ENCODE peak calls at places on chromosomes 5 and 9, in nine cellular contexts. H is cardiac muscle cell, A is adrenal gland, C is transverse colon, K is neural progenitor cell, X is A673, W is cardiac fibroblast, V is NB4, B is uterus. J is an unnamed sample.

GRCh38 chr9:69433426-69433825 is 108.4 kb downstream of the ENTREP1 start:
- DNase-seq in K (no peak), W (peak), H (no peak), V (no peak), X (no peak), A (no peak), C (no peak), B (no peak), J (no peak)

GRCh38 chr5:56303511-56303910 is 70.4 kb upstream of the ANKRD55 start:
- DNase-seq in A (no peak), W (no peak), V (peak), K (no peak), B (no peak), X (peak), H (no peak), C (no peak), J (no peak)

GRCh38 chr5:71972777-71973473 is 134.3 kb upstream of the MAP1B start:
- DNase-seq in H (peak), V (no peak), W (no peak), C (no peak), B (no peak), X (no peak), A (peak), K (no peak), J (no peak)

GRCh38 chr9:124339603-124340146 is 75.6 kb downstream of the PSMB7 start:
- DNase-seq in V (no peak), B (no peak), C (no peak), W (no peak), X (no peak), K (peak), A (no peak), H (no peak), J (no peak)

GRCh38 chr5:2142456-2142954 is 259.8 kb upstream of the IRX4 start:
- DNase-seq in H (no peak), C (no peak), V (no peak), B (no peak), A (no peak), X (no peak), W (no peak), K (no peak), J (no peak)

GRCh38 chr5:26024774-26025173 is 1013.6 kb downstream of the CDH9 start:
- DNase-seq in X (no peak), W (no peak), H (peak), B (no peak), C (no peak), V (peak), K (peak), A (no peak), J (no peak)

GRCh38 chr5:32852535-32852934 is 141.4 kb downstream of the NPR3 start:
- DNase-seq in B (no peak), X (no peak), W (peak), V (peak), C (peak), H (peak), K (peak), A (peak), J (peak)

GRCh38 chr5:98268162-98268860 is 505.2 kb upstream of the RGMB start:
- DNase-seq in A (no peak), V (no peak), X (no peak), B (no peak), K (no peak), H (no peak), C (no peak), W (no peak), J (no peak)

GRCh38 chr5:163915481-163915961 is 410.1 kb downstream of the MAT2B start:
- DNase-seq in V (peak), B (no peak), H (peak), A (no peak), C (peak), X (no peak), K (peak), W (peak), J (peak)

GRCh38 chr5:157370967-157371366 is 89.0 kb upstream of the NIPAL4 start:
- DNase-seq in W (no peak), V (no peak), K (peak), X (peak), C (no peak), A (no peak), B (no peak), H (peak), J (no peak)

GRCh38 chr5:171311698-171312083 is 2.6 kb downstream of the TLX3 start:
- DNase-seq in H (no peak), X (no peak), W (no peak), C (no peak), K (no peak), A (no peak), V (no peak), B (no peak), J (no peak)
- H3K4me3 ChIP-seq in H (peak), X (no peak), W (no peak), C (no peak), K (peak), A (no peak), V (no peak), B (no peak), J (no peak)

GRCh38 chr5:176537608-176538504 is 654 bp upstream of the RNF44 start:
- DNase-seq in X (peak), A (peak), W (peak), V (peak), K (peak), B (peak), H (peak), C (peak), J (peak)
- TF ChIP-seq CTCF in X (no peak), A (no peak), W (no peak), V (no peak), K (no peak), B (peak), H (no peak), C (no peak), J (no peak)

GRCh38 chr5:43063731-43064171 is 23.6 kb upstream of the ANXA2R start:
- DNase-seq in W (peak), A (peak), C (no peak), B (no peak), K (no peak), X (peak), V (peak), H (no peak), J (no peak)
- H3K4me3 ChIP-seq in W (no peak), A (no peak), C (no peak), B (no peak), K (no peak), X (peak), V (peak), H (no peak), J (no peak)

GRCh38 chr5:173204185-173204979 is 30.6 kb downstream of the NKX2-5 start:
- DNase-seq in K (no peak), C (no peak), B (no peak), H (peak), V (peak), A (peak), X (peak), W (peak), J (no peak)
- TF ChIP-seq CTCF in K (peak), C (peak), B (peak), H (peak), V (peak), A (peak), X (peak), W (peak), J (peak)

DNA sequence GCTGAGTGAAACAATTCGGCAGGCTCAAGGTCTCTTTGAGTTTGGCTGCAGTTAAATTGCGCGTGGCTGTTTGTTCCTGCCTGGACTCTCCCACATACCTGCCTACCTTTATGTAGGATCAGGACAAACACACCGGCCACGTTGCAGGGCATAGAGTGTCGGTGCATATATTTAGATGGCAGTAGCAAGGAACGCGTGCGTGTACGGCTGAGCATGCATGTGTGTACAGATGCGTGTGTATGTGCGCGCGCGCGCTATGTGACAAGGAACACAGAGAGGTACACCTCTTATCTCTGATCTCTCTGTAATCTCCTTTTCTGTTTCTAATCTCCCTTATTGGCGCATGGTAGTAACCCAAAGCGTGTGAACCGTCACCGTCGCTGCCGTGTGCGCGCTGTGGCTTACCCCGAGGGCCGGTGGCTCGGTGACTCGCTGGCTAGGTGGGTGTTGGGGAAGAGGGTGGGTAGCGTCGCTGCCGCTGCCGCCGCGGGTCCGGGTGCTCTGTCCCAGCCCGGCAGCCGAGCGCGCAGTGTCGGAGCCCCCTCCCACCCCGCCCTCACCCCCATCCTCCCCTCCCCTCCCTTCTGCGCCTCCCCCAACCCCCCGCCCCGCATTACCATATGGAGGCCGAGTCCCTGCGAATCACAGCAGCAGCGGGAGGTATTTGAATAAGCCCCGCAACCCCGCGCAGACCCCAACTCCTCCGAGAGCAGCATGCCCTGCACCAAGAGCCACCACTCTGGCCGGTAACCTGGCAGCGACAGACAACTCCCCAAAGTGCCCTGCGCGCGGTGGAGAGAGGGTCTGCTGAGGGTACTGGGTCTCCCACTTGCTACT is 204.8 kb downstream of the MEF2C start:
- DNase-seq in A (no peak), W (no peak), C (no peak), V (peak), B (no peak), K (peak), H (no peak), X (peak), J (no peak)
- H3K4me3 ChIP-seq in A (no peak), W (no peak), C (no peak), V (peak), B (no peak), K (no peak), H (no peak), X (peak), J (no peak)

GRCh38 chr5:54969856-54970828 is 15.3 kb downstream of the ESM1 start:
- DNase-seq in H (no peak), C (no peak), X (no peak), W (no peak), B (no peak), V (no peak), A (no peak), K (no peak), J (no peak)
- TF ChIP-seq CTCF in H (no peak), C (no peak), X (no peak), W (no peak), B (no peak), V (no peak), A (no peak), K (no peak), J (peak)

DNA sequence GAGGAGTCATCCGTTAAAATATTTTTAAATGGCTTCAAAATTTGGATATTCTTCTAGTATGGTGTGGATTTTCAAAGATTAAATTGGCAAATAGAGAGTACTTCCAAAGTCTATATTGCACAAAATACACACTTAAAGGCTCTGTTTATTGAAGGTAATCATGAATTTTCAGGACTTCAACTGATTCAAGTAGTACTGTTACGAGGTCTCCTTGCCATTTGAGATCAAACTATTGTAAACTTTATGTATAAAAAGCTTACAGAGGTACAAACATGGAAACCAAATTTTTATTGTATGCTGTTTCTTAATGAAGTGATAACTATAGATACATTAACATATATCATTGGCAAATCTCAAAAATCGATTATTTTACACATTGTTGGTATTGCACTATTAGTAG is 2.5 kb downstream of the ERBIN start:
- DNase-seq in V (no peak), W (no peak), K (no peak), B (no peak), A (no peak), H (no peak), C (no peak), X (no peak), J (no peak)
- H3K4me3 ChIP-seq in V (peak), W (peak), K (peak), B (peak), A (no peak), H (peak), C (no peak), X (peak), J (peak)

GRCh38 chr9:34187891-34188240 is 9.0 kb downstream of the UBAP1 start:
- DNase-seq in H (no peak), V (no peak), B (no peak), C (no peak), W (no peak), A (no peak), X (no peak), K (no peak), J (no peak)

GRCh38 chr9:34185778-34186551 is 7.1 kb downstream of the UBAP1 start:
- DNase-seq in W (peak), K (no peak), C (no peak), H (no peak), X (peak), B (peak), V (peak), A (peak), J (peak)

GRCh38 chr9:34195143-34195542 is 16.3 kb downstream of the UBAP1 start:
- DNase-seq in V (no peak), B (no peak), C (no peak), W (no peak), A (no peak), H (no peak), X (no peak), K (no peak), J (no peak)

GRCh38 chr9:34190996-34191892 is 12.4 kb downstream of the UBAP1 start:
- DNase-seq in H (no peak), W (peak), K (peak), X (peak), B (no peak), A (no peak), V (peak), C (no peak), J (no peak)
- TF ChIP-seq CTCF in H (peak), W (peak), K (peak), X (peak), B (no peak), A (peak), V (no peak), C (no peak), J (peak)

GRCh38 chr5:130836729-130837660 is 328.1 kb downstream of the HINT1 start:
- DNase-seq in C (no peak), A (no peak), H (no peak), V (no peak), B (no peak), W (peak), X (peak), K (no peak), J (no peak)
- H3K4me3 ChIP-seq in C (no peak), A (no peak), H (no peak), V (no peak), B (peak), W (peak), X (peak), K (no peak), J (no peak)

GRCh38 chr9:32069969-32070368 is 314.5 kb upstream of the ACO1 start:
- DNase-seq in X (no peak), W (no peak), C (no peak), K (no peak), H (no peak), B (no peak), A (no peak), V (no peak), J (no peak)

GRCh38 chr9:32072568-32072967 is 311.9 kb upstream of the ACO1 start:
- DNase-seq in X (no peak), K (no peak), V (no peak), C (no peak), A (no peak), B (no peak), W (no peak), H (no peak), J (no peak)

GRCh38 chr9:32069169-32069813 is 315.2 kb upstream of the ACO1 start:
- DNase-seq in K (no peak), A (no peak), W (peak), X (peak), C (no peak), V (peak), H (peak), B (no peak), J (no peak)
- TF ChIP-seq CTCF in K (peak), A (no peak), W (no peak), X (peak), C (no peak), V (peak), H (no peak), B (no peak), J (peak)

J was measured in retinal pigment epithelial cell.